ENCODE peak calls at places on chromosomes 13 and 19, in eight cellular contexts. P, S, D, B, W, Z, N and L are unnamed samples.

GRCh38 chr13:90526711-90527110 is 820.8 kb upstream of the MIR17HG start:
- DNase-seq in W (no peak), S (no peak), Z (no peak), P (no peak), N (no peak), B (no peak), D (no peak), L (no peak)

GRCh38 chr13:44237276-44237767 is 136.3 kb upstream of the SERP2 start:
- DNase-seq in Z (peak), N (no peak), W (peak), S (peak), P (peak), D (no peak), B (no peak), L (no peak)

GRCh38 chr19:51123381-51124186 is 1.1 kb upstream of the SIGLEC9 start:
- DNase-seq in D (peak), B (peak), W (no peak), N (no peak), Z (no peak), S (no peak), P (no peak), L (no peak)

GRCh38 chr13:31172001-31172400 is 10.3 kb upstream of the HSPH1 start:
- DNase-seq in P (peak), N (no peak), Z (no peak), B (no peak), W (no peak), S (no peak), D (no peak), L (no peak)

GRCh38 chr13:44768775-44769578 is 192.8 kb upstream of the TSC22D1 start:
- DNase-seq in D (no peak), P (no peak), N (no peak), B (no peak), W (no peak), Z (peak), S (no peak), L (no peak)

GRCh38 chr19:51361228-51361627 is 5.0 kb downstream of the ETFB start:
- DNase-seq in S (no peak), D (no peak), B (no peak), N (no peak), W (no peak), P (no peak), Z (no peak), L (no peak)

GRCh38 chr13:81957121-81957520 is 1616.2 kb upstream of the SPRY2 start:
- DNase-seq in W (no peak), D (no peak), N (no peak), Z (no peak), S (no peak), B (no peak), P (no peak), L (no peak)

GRCh38 chr19:34217952-34218817 is 36.2 kb upstream of the GARRE1 start:
- DNase-seq in Z (peak), N (peak), S (no peak), B (peak), P (peak), W (peak), D (peak), L (peak)

GRCh38 chr13:93217701-93218100 is 8.9 kb upstream of the GPC6 start:
- DNase-seq in Z (no peak), S (no peak), N (no peak), P (peak), D (no peak), B (no peak), W (no peak), L (no peak)

GRCh38 chr19:7787141-7787540 is 24.1 kb downstream of the CLEC4M start:
- DNase-seq in N (no peak), D (no peak), Z (no peak), S (no peak), P (no peak), W (no peak), B (no peak), L (no peak)

GRCh38 chr19:14383898-14384669 is 2.8 kb downstream of the ADGRE5 start:
- DNase-seq in B (no peak), W (no peak), P (peak), D (no peak), N (peak), S (no peak), Z (peak), L (no peak)

GRCh38 chr19:51552996-51553725 is 17.9 kb upstream of the ZNF175 start:
- DNase-seq in B (peak), Z (peak), P (peak), N (no peak), S (no peak), W (peak), D (no peak), L (no peak)

GRCh38 chr19:52140077-52140710 is 456 bp upstream of the ZNF616 start:
- DNase-seq in N (no peak), W (no peak), D (no peak), B (no peak), P (no peak), S (no peak), Z (no peak), L (no peak)

GRCh38 chr13:40181203-40181845 is 485.1 kb downstream of the FOXO1 start:
- DNase-seq in Z (no peak), P (peak), W (no peak), B (no peak), S (no peak), D (no peak), N (no peak), L (no peak)

GRCh38 chr13:33015791-33016323 is 366 bp upstream of the KL start:
- DNase-seq in W (no peak), N (no peak), D (no peak), Z (no peak), S (no peak), P (no peak), B (peak), L (no peak)

GRCh38 chr19:3970313-3970807 is 539 bp downstream of the DAPK3 start:
- DNase-seq in N (no peak), W (no peak), Z (no peak), S (no peak), B (no peak), P (no peak), D (no peak), L (no peak)

GRCh38 chr19:1364070-1364719 is 19.5 kb upstream of the NDUFS7 start:
- DNase-seq in Z (no peak), B (no peak), W (no peak), D (peak), S (no peak), P (peak), N (no peak), L (no peak)

GRCh38 chr19:48739835-48740704 is at the start of gene RASIP1:
- DNase-seq in Z (no peak), P (no peak), B (no peak), S (no peak), W (no peak), N (no peak), D (no peak), L (no peak)

GRCh38 chr19:46944123-46944718 is 75.4 kb upstream of the NPAS1 start:
- DNase-seq in B (no peak), Z (no peak), W (no peak), S (no peak), D (no peak), P (peak), N (no peak), L (no peak)